ENCODE peak calls at places on chromosomes 5 and 9, in ten cellular contexts. One of them, this sample, is unnamed.
A peak's percentile ranks its signal among the peaks of the same experiment; 100 is the strongest.

GRCh38 chr9:89529243-89530030 is 31.5 kb upstream of the SEMA4D start:
- DNase-seq in RPMI7951: peak; percentile 26
- DNase-seq in A549: no peak
- DNase-seq in stimulated activated CD8-positive, alpha-beta memory T cell treated with anti-CD3 and anti-CD28 coated beads, Interleukin-4, amount 100 ng/mL, for 24 hours: no peak
- DNase-seq in mucosa of descending colon: no peak
- DNase-seq in stimulated activated CD4-positive, alpha-beta T cell treated with anti-CD3 and anti-CD28 coated beads, Interleukin-15, amount 100 ng/mL, for 24 hours: no peak
- DNase-seq in H9: no peak
- DNase-seq in HEK293T: no peak
- DNase-seq in osteoblast: no peak
- DNase-seq in EL: no peak
- DNase-seq in this sample: no peak

GRCh38 chr9:2157277-2158105 is 142.3 kb downstream of the SMARCA2 start:
- DNase-seq in RPMI7951: peak; percentile 75
- DNase-seq in A549: peak; percentile 52
- DNase-seq in stimulated activated CD8-positive, alpha-beta memory T cell treated with anti-CD3 and anti-CD28 coated beads, Interleukin-4, amount 100 ng/mL, for 24 hours: peak; percentile 19
- DNase-seq in mucosa of descending colon: peak; percentile 30
- DNase-seq in stimulated activated CD4-positive, alpha-beta T cell treated with anti-CD3 and anti-CD28 coated beads, Interleukin-15, amount 100 ng/mL, for 24 hours: peak; percentile 67
- DNase-seq in H9: peak; percentile 37
- DNase-seq in HEK293T: peak; percentile 22
- DNase-seq in osteoblast: peak; percentile 68
- DNase-seq in EL: peak; percentile 75
- DNase-seq in this sample: peak; percentile 10

GRCh38 chr9:133494636-133495326 is 15.9 kb upstream of the SLC2A6 start:
- DNase-seq in RPMI7951: no peak
- DNase-seq in A549: no peak
- DNase-seq in stimulated activated CD8-positive, alpha-beta memory T cell treated with anti-CD3 and anti-CD28 coated beads, Interleukin-4, amount 100 ng/mL, for 24 hours: no peak
- DNase-seq in mucosa of descending colon: no peak
- DNase-seq in stimulated activated CD4-positive, alpha-beta T cell treated with anti-CD3 and anti-CD28 coated beads, Interleukin-15, amount 100 ng/mL, for 24 hours: no peak
- DNase-seq in H9: no peak
- DNase-seq in HEK293T: no peak
- DNase-seq in osteoblast: peak; percentile 30
- DNase-seq in EL: no peak
- DNase-seq in this sample: no peak

GRCh38 chr5:38853753-38854470 is 8.1 kb downstream of the OSMR start:
- DNase-seq in RPMI7951: peak; percentile 87
- DNase-seq in A549: peak; percentile 74
- DNase-seq in stimulated activated CD8-positive, alpha-beta memory T cell treated with anti-CD3 and anti-CD28 coated beads, Interleukin-4, amount 100 ng/mL, for 24 hours: no peak
- DNase-seq in mucosa of descending colon: no peak
- DNase-seq in stimulated activated CD4-positive, alpha-beta T cell treated with anti-CD3 and anti-CD28 coated beads, Interleukin-15, amount 100 ng/mL, for 24 hours: no peak
- DNase-seq in H9: no peak
- DNase-seq in HEK293T: no peak
- DNase-seq in osteoblast: peak; percentile 94
- DNase-seq in EL: peak; percentile 98
- DNase-seq in this sample: no peak

GRCh38 chr9:79661926-79662552 is 90.3 kb downstream of the TLE4 start:
- DNase-seq in RPMI7951: no peak
- DNase-seq in A549: no peak
- DNase-seq in stimulated activated CD8-positive, alpha-beta memory T cell treated with anti-CD3 and anti-CD28 coated beads, Interleukin-4, amount 100 ng/mL, for 24 hours: no peak
- DNase-seq in mucosa of descending colon: no peak
- DNase-seq in stimulated activated CD4-positive, alpha-beta T cell treated with anti-CD3 and anti-CD28 coated beads, Interleukin-15, amount 100 ng/mL, for 24 hours: no peak
- DNase-seq in H9: no peak
- DNase-seq in HEK293T: no peak
- DNase-seq in osteoblast: peak; percentile 66
- DNase-seq in EL: no peak
- DNase-seq in this sample: no peak

GRCh38 chr5:173670130-173670591 is 53.7 kb upstream of the BOD1 start:
- DNase-seq in RPMI7951: no peak
- DNase-seq in A549: no peak
- DNase-seq in stimulated activated CD8-positive, alpha-beta memory T cell treated with anti-CD3 and anti-CD28 coated beads, Interleukin-4, amount 100 ng/mL, for 24 hours: no peak
- DNase-seq in mucosa of descending colon: no peak
- DNase-seq in stimulated activated CD4-positive, alpha-beta T cell treated with anti-CD3 and anti-CD28 coated beads, Interleukin-15, amount 100 ng/mL, for 24 hours: no peak
- DNase-seq in H9: peak; percentile 39
- DNase-seq in HEK293T: no peak
- DNase-seq in osteoblast: no peak
- DNase-seq in EL: no peak
- DNase-seq in this sample: no peak

GRCh38 chr5:138967806-138968448 is 92.8 kb upstream of the LRRTM2 start:
- DNase-seq in RPMI7951: no peak
- DNase-seq in A549: no peak
- DNase-seq in stimulated activated CD8-positive, alpha-beta memory T cell treated with anti-CD3 and anti-CD28 coated beads, Interleukin-4, amount 100 ng/mL, for 24 hours: no peak
- DNase-seq in mucosa of descending colon: peak; percentile 94
- DNase-seq in stimulated activated CD4-positive, alpha-beta T cell treated with anti-CD3 and anti-CD28 coated beads, Interleukin-15, amount 100 ng/mL, for 24 hours: no peak
- DNase-seq in H9: no peak
- DNase-seq in HEK293T: no peak
- DNase-seq in osteoblast: no peak
- DNase-seq in EL: no peak
- DNase-seq in this sample: no peak

GRCh38 chr5:63854076-63854475 is 108.2 kb downstream of the HTR1A start:
- DNase-seq in RPMI7951: no peak
- DNase-seq in A549: no peak
- DNase-seq in stimulated activated CD8-positive, alpha-beta memory T cell treated with anti-CD3 and anti-CD28 coated beads, Interleukin-4, amount 100 ng/mL, for 24 hours: no peak
- DNase-seq in mucosa of descending colon: no peak
- DNase-seq in stimulated activated CD4-positive, alpha-beta T cell treated with anti-CD3 and anti-CD28 coated beads, Interleukin-15, amount 100 ng/mL, for 24 hours: no peak
- DNase-seq in H9: no peak
- DNase-seq in HEK293T: no peak
- DNase-seq in osteoblast: no peak
- DNase-seq in EL: no peak
- DNase-seq in this sample: no peak

GRCh38 chr9:108416321-108416720 is 439.5 kb downstream of the ACTL7B start:
- DNase-seq in RPMI7951: peak; percentile 41
- DNase-seq in A549: peak; percentile 18
- DNase-seq in stimulated activated CD8-positive, alpha-beta memory T cell treated with anti-CD3 and anti-CD28 coated beads, Interleukin-4, amount 100 ng/mL, for 24 hours: no peak
- DNase-seq in mucosa of descending colon: peak; percentile 42
- DNase-seq in stimulated activated CD4-positive, alpha-beta T cell treated with anti-CD3 and anti-CD28 coated beads, Interleukin-15, amount 100 ng/mL, for 24 hours: no peak
- DNase-seq in H9: no peak
- DNase-seq in HEK293T: no peak
- DNase-seq in osteoblast: no peak
- DNase-seq in EL: peak; percentile 10
- DNase-seq in this sample: no peak

GRCh38 chr5:75828029-75828428 is 110.8 kb upstream of the POC5 start:
- DNase-seq in RPMI7951: no peak
- DNase-seq in A549: no peak
- DNase-seq in stimulated activated CD8-positive, alpha-beta memory T cell treated with anti-CD3 and anti-CD28 coated beads, Interleukin-4, amount 100 ng/mL, for 24 hours: no peak
- DNase-seq in mucosa of descending colon: no peak
- DNase-seq in stimulated activated CD4-positive, alpha-beta T cell treated with anti-CD3 and anti-CD28 coated beads, Interleukin-15, amount 100 ng/mL, for 24 hours: no peak
- DNase-seq in H9: no peak
- DNase-seq in HEK293T: no peak
- DNase-seq in osteoblast: no peak
- DNase-seq in EL: no peak
- DNase-seq in this sample: no peak

GRCh38 chr9:84393266-84393905 is 52.8 kb upstream of the SLC28A3 start:
- DNase-seq in RPMI7951: no peak
- DNase-seq in A549: no peak
- DNase-seq in stimulated activated CD8-positive, alpha-beta memory T cell treated with anti-CD3 and anti-CD28 coated beads, Interleukin-4, amount 100 ng/mL, for 24 hours: no peak
- DNase-seq in mucosa of descending colon: no peak
- DNase-seq in stimulated activated CD4-positive, alpha-beta T cell treated with anti-CD3 and anti-CD28 coated beads, Interleukin-15, amount 100 ng/mL, for 24 hours: no peak
- DNase-seq in H9: no peak
- DNase-seq in HEK293T: no peak
- DNase-seq in osteoblast: no peak
- DNase-seq in EL: no peak
- DNase-seq in this sample: no peak

GRCh38 chr5:173047838-173048105 is 8.4 kb upstream of the CREBRF start:
- DNase-seq in RPMI7951: no peak
- DNase-seq in A549: no peak
- DNase-seq in stimulated activated CD8-positive, alpha-beta memory T cell treated with anti-CD3 and anti-CD28 coated beads, Interleukin-4, amount 100 ng/mL, for 24 hours: no peak
- DNase-seq in mucosa of descending colon: no peak
- DNase-seq in stimulated activated CD4-positive, alpha-beta T cell treated with anti-CD3 and anti-CD28 coated beads, Interleukin-15, amount 100 ng/mL, for 24 hours: no peak
- DNase-seq in H9: peak; percentile 32
- DNase-seq in HEK293T: no peak
- DNase-seq in osteoblast: no peak
- DNase-seq in EL: no peak
- DNase-seq in this sample: no peak

GRCh38 chr9:115164511-115164974 is 46.6 kb upstream of the TNC start:
- DNase-seq in RPMI7951: peak; percentile 93
- DNase-seq in A549: no peak
- DNase-seq in stimulated activated CD8-positive, alpha-beta memory T cell treated with anti-CD3 and anti-CD28 coated beads, Interleukin-4, amount 100 ng/mL, for 24 hours: no peak
- DNase-seq in mucosa of descending colon: no peak
- DNase-seq in stimulated activated CD4-positive, alpha-beta T cell treated with anti-CD3 and anti-CD28 coated beads, Interleukin-15, amount 100 ng/mL, for 24 hours: no peak
- DNase-seq in H9: peak; percentile 35
- DNase-seq in HEK293T: no peak
- DNase-seq in osteoblast: peak; percentile 37
- DNase-seq in EL: peak; percentile 68
- DNase-seq in this sample: no peak

GRCh38 chr9:37968228-37968672 is 64.3 kb upstream of the SLC25A51 start:
- DNase-seq in RPMI7951: peak; percentile 84
- DNase-seq in A549: peak; percentile 73
- DNase-seq in stimulated activated CD8-positive, alpha-beta memory T cell treated with anti-CD3 and anti-CD28 coated beads, Interleukin-4, amount 100 ng/mL, for 24 hours: no peak
- DNase-seq in mucosa of descending colon: peak; percentile 49
- DNase-seq in stimulated activated CD4-positive, alpha-beta T cell treated with anti-CD3 and anti-CD28 coated beads, Interleukin-15, amount 100 ng/mL, for 24 hours: no peak
- DNase-seq in H9: no peak
- DNase-seq in HEK293T: no peak
- DNase-seq in osteoblast: peak; percentile 85
- DNase-seq in EL: peak; percentile 74
- DNase-seq in this sample: no peak

GRCh38 chr5:141821430-141821925 is 56.7 kb downstream of the PCDH1 start:
- DNase-seq in RPMI7951: peak; percentile 80
- DNase-seq in A549: peak; percentile 65
- DNase-seq in stimulated activated CD8-positive, alpha-beta memory T cell treated with anti-CD3 and anti-CD28 coated beads, Interleukin-4, amount 100 ng/mL, for 24 hours: no peak
- DNase-seq in mucosa of descending colon: no peak
- DNase-seq in stimulated activated CD4-positive, alpha-beta T cell treated with anti-CD3 and anti-CD28 coated beads, Interleukin-15, amount 100 ng/mL, for 24 hours: no peak
- DNase-seq in H9: peak; percentile 59
- DNase-seq in HEK293T: no peak
- DNase-seq in osteoblast: peak; percentile 95
- DNase-seq in EL: peak; percentile 87
- DNase-seq in this sample: no peak

GRCh38 chr5:65482727-65483473 is 1.2 kb upstream of the ADAMTS6 start:
- DNase-seq in RPMI7951: peak; percentile 68
- DNase-seq in A549: peak; percentile 7
- DNase-seq in stimulated activated CD8-positive, alpha-beta memory T cell treated with anti-CD3 and anti-CD28 coated beads, Interleukin-4, amount 100 ng/mL, for 24 hours: no peak
- DNase-seq in mucosa of descending colon: peak; percentile 41
- DNase-seq in stimulated activated CD4-positive, alpha-beta T cell treated with anti-CD3 and anti-CD28 coated beads, Interleukin-15, amount 100 ng/mL, for 24 hours: peak; percentile 8
- DNase-seq in H9: peak; percentile 40
- DNase-seq in HEK293T: peak; percentile 10
- DNase-seq in osteoblast: peak; percentile 85
- DNase-seq in EL: peak; percentile 72
- DNase-seq in this sample: no peak

GRCh38 chr9:133403766-133404439 is 13.9 kb downstream of the REXO4 start:
- DNase-seq in RPMI7951: no peak
- DNase-seq in A549: peak; percentile 73
- DNase-seq in stimulated activated CD8-positive, alpha-beta memory T cell treated with anti-CD3 and anti-CD28 coated beads, Interleukin-4, amount 100 ng/mL, for 24 hours: peak; percentile 22
- DNase-seq in mucosa of descending colon: peak; percentile 56
- DNase-seq in stimulated activated CD4-positive, alpha-beta T cell treated with anti-CD3 and anti-CD28 coated beads, Interleukin-15, amount 100 ng/mL, for 24 hours: peak; percentile 68
- DNase-seq in H9: peak; percentile 81
- DNase-seq in HEK293T: peak; percentile 55
- DNase-seq in osteoblast: peak; percentile 57
- DNase-seq in EL: no peak
- DNase-seq in this sample: peak; percentile 27

GRCh38 chr5:10695759-10696543 is 65.1 kb downstream of the DAP start:
- DNase-seq in RPMI7951: peak; percentile 31
- DNase-seq in A549: no peak
- DNase-seq in stimulated activated CD8-positive, alpha-beta memory T cell treated with anti-CD3 and anti-CD28 coated beads, Interleukin-4, amount 100 ng/mL, for 24 hours: no peak
- DNase-seq in mucosa of descending colon: no peak
- DNase-seq in stimulated activated CD4-positive, alpha-beta T cell treated with anti-CD3 and anti-CD28 coated beads, Interleukin-15, amount 100 ng/mL, for 24 hours: no peak
- DNase-seq in H9: no peak
- DNase-seq in HEK293T: no peak
- DNase-seq in osteoblast: no peak
- DNase-seq in EL: peak; percentile 65
- DNase-seq in this sample: no peak

GRCh38 chr5:29161399-29161798 is 2032.1 kb upstream of the CDH6 start:
- DNase-seq in RPMI7951: no peak
- DNase-seq in A549: no peak
- DNase-seq in stimulated activated CD8-positive, alpha-beta memory T cell treated with anti-CD3 and anti-CD28 coated beads, Interleukin-4, amount 100 ng/mL, for 24 hours: no peak
- DNase-seq in mucosa of descending colon: no peak
- DNase-seq in stimulated activated CD4-positive, alpha-beta T cell treated with anti-CD3 and anti-CD28 coated beads, Interleukin-15, amount 100 ng/mL, for 24 hours: no peak
- DNase-seq in H9: no peak
- DNase-seq in HEK293T: no peak
- DNase-seq in osteoblast: no peak
- DNase-seq in EL: no peak
- DNase-seq in this sample: no peak

This sample was measured in activated T-helper 2 cell treated with anti-CD3 and anti-CD28 coated beads, Interferon-gamma antibody, Interleukin-2, Interleukin-4, amounts not matched to agents 10 μg/mL and 5 μg/mL and 100 μg/mL, durations not matched to agents 14 hours and 24 hours and 36 hours.